ENCODE peak calls at places on chromosomes 2 and 18, in six cellular contexts. L is fibroblast of the aortic adventitia, A is LoVo, B is aorta, T is breast epithelium, R is type B pancreatic cell. D is an unnamed sample.
A peak's percentile ranks its signal among the peaks of the same experiment; 100 is the strongest.

GRCh38 chr18:7104649-7105048 is 12.9 kb downstream of the LAMA1 start:
- DNase-seq in L (no peak), A (no peak), B (no peak), T (no peak), R (no peak), D (no peak)

GRCh38 chr2:17353268-17353667 is 165.0 kb downstream of the RAD51AP2 start:
- DNase-seq in L (no peak), A (no peak), B (no peak), T (no peak), R (no peak), D (no peak)

GRCh38 chr2:127703282-127703681 is 2.0 kb downstream of the SFT2D3 start:
- DNase-seq in L (no peak), A (no peak), B (no peak), T (no peak), R (no peak), D (no peak)

GRCh38 chr18:41967680-41968079 is 12.6 kb downstream of the PIK3C3 start:
- DNase-seq in L (no peak), A (no peak), B (no peak), T (no peak), R (no peak), D (no peak)

GRCh38 chr18:2173464-2173863 is 397.8 kb downstream of the METTL4 start:
- DNase-seq in L (peak; percentile 97), A (no peak), B (no peak), T (no peak), R (no peak), D (peak; percentile 33)

GRCh38 chr2:34003795-34004194 is 404.7 kb upstream of the FAM98A start:
- DNase-seq in L (no peak), A (no peak), B (no peak), T (no peak), R (no peak), D (no peak)

GRCh38 chr2:8653485-8653884 is 28.4 kb upstream of the ID2 start:
- DNase-seq in L (no peak), A (no peak), B (peak; percentile 34), T (no peak), R (no peak), D (no peak)

GRCh38 chr2:172373761-172374160 is 53.6 kb upstream of the ITGA6 start:
- DNase-seq in L (no peak), A (no peak), B (no peak), T (no peak), R (no peak), D (no peak)

GRCh38 chr18:78986018-78986481 is 6.4 kb downstream of the SALL3 start:
- DNase-seq in L (no peak), A (no peak), B (no peak), T (no peak), R (no peak), D (peak; percentile 8)

GRCh38 chr2:208363485-208363884 is 43.1 kb upstream of the PTH2R start:
- DNase-seq in L (peak; percentile 86), A (peak; percentile 12), B (no peak), T (no peak), R (no peak), D (peak; percentile 7)

GRCh38 chr2:161651547-161651946 is 27.3 kb downstream of the SLC4A10 start:
- DNase-seq in L (no peak), A (no peak), B (peak; percentile 64), T (no peak), R (no peak), D (no peak)

GRCh38 chr2:3516831-3517230 is 2.5 kb downstream of the ADI1 start:
- DNase-seq in L (no peak), A (no peak), B (no peak), T (no peak), R (peak; percentile 11), D (no peak)

GRCh38 chr2:99818842-99819241 is 323.5 kb downstream of the AFF3 start:
- DNase-seq in L (peak; percentile 49), A (no peak), B (no peak), T (no peak), R (no peak), D (peak; percentile 57)

GRCh38 chr18:46672062-46672970 is 15.3 kb upstream of the LOXHD1 start:
- DNase-seq in L (no peak), A (no peak), B (no peak), T (no peak), R (no peak), D (no peak)

GRCh38 chr2:9331704-9332103 is 91.6 kb downstream of the ITGB1BP1 start:
- DNase-seq in L (peak; percentile 63), A (no peak), B (no peak), T (no peak), R (no peak), D (no peak)

GRCh38 chr18:55322176-55322735 is 265.7 kb downstream of the TCF4 start:
- DNase-seq in L (peak; percentile 96), A (no peak), B (peak; percentile 91), T (peak; percentile 48), R (peak; percentile 76), D (peak; percentile 96)

GRCh38 chr2:218152777-218153176 is 14.0 kb downstream of the CXCR1 start:
- DNase-seq in L (no peak), A (peak; percentile 59), B (no peak), T (peak; percentile 80), R (no peak), D (no peak)

GRCh38 chr2:215672406-215672805 is 236.5 kb upstream of the FN1 start:
- DNase-seq in L (no peak), A (no peak), B (no peak), T (no peak), R (no peak), D (no peak)

D was measured in endothelial cell of umbilical vein.